ENCODE peak calls at places on chromosome 20, in seven cellular contexts. X is stimulated activated CD8-positive, alpha-beta memory T cell treated with anti-CD3 and anti-CD28 coated beads, Interleukin-2, amount 100 ng/mL, for 48 hours; C is G401; D is kidney tubule cell; V is cardiac fibroblast; U is NCI-H774; Q is aorta. M is an unnamed sample.
A peak's percentile ranks its signal among the peaks of the same experiment; 100 is the strongest.

GRCh38 chr20:7123457-7123856 is 356.0 kb downstream of the BMP2 start:
- DNase-seq in X (no peak), C (no peak), D (no peak), V (no peak), U (no peak), Q (no peak), M (no peak)

GRCh38 chr20:9532069-9532809 is 17.8 kb downstream of the LAMP5 start:
- DNase-seq in X (no peak), C (peak; percentile 20), D (no peak), V (no peak), U (no peak), Q (no peak), M (no peak)

GRCh38 chr20:48919882-48920526 is 1.5 kb upstream of the ARFGEF2 start:
- DNase-seq in X (no peak), C (no peak), D (no peak), V (no peak), U (no peak), Q (no peak), M (no peak)

GRCh38 chr20:57871237-57871632 is 161.4 kb upstream of the PMEPA1 start:
- DNase-seq in X (no peak), C (no peak), D (no peak), V (no peak), U (no peak), Q (no peak), M (no peak)

GRCh38 chr20:23435675-23436539 is 3.6 kb upstream of the CSTL1 start:
- DNase-seq in X (no peak), C (peak; percentile 94), D (no peak), V (no peak), U (peak; percentile 42), Q (no peak), M (peak; percentile 66)

GRCh38 chr20:63409834-63410435 is 48.8 kb upstream of the CHRNA4 start:
- DNase-seq in X (no peak), C (no peak), D (no peak), V (no peak), U (no peak), Q (no peak), M (no peak)

GRCh38 chr20:58675146-58675584 is 17.4 kb upstream of the NPEPL1 start:
- DNase-seq in X (no peak), C (no peak), D (no peak), V (no peak), U (no peak), Q (no peak), M (no peak)

GRCh38 chr20:36784900-36785299 is 11.3 kb upstream of the DSN1 start:
- DNase-seq in X (no peak), C (peak; percentile 71), D (no peak), V (peak; percentile 36), U (no peak), Q (no peak), M (peak; percentile 67)

GRCh38 chr20:820328-820953 is 13.1 kb upstream of the FAM110A start:
- DNase-seq in X (no peak), C (no peak), D (no peak), V (no peak), U (no peak), Q (no peak), M (no peak)

GRCh38 chr20:23161968-23162696 is 76.0 kb upstream of the CD93 start:
- DNase-seq in X (no peak), C (peak; percentile 30), D (peak; percentile 96), V (peak; percentile 98), U (peak; percentile 87), Q (peak; percentile 84), M (peak; percentile 95)

GRCh38 chr20:60011512-60012507 is 53.6 kb downstream of the CDH26 start:
- DNase-seq in X (no peak), C (no peak), D (no peak), V (no peak), U (peak; percentile 45), Q (no peak), M (no peak)

GRCh38 chr20:22373164-22373895 is 211.0 kb downstream of the FOXA2 start:
- DNase-seq in X (no peak), C (no peak), D (no peak), V (no peak), U (no peak), Q (no peak), M (no peak)

GRCh38 chr20:59880198-59880597 is 53.2 kb downstream of the SYCP2 start:
- DNase-seq in X (no peak), C (no peak), D (no peak), V (no peak), U (no peak), Q (no peak), M (no peak)

GRCh38 chr20:47317127-47317895 is 39.2 kb downstream of the ZMYND8 start:
- DNase-seq in X (peak; percentile 57), C (peak; percentile 46), D (peak; percentile 98), V (peak; percentile 99), U (no peak), Q (peak; percentile 91), M (peak; percentile 95)

GRCh38 chr20:43448748-43449535 is 8.8 kb upstream of the SRSF6 start:
- DNase-seq in X (peak; percentile 16), C (peak; percentile 58), D (peak; percentile 47), V (peak; percentile 59), U (no peak), Q (no peak), M (no peak)

GRCh38 chr20:57899554-57899953 is 189.7 kb upstream of the PMEPA1 start:
- DNase-seq in X (no peak), C (no peak), D (no peak), V (no peak), U (no peak), Q (no peak), M (no peak)

GRCh38 chr20:37336369-37337207 is 9.4 kb upstream of the SRC start:
- DNase-seq in X (peak; percentile 32), C (no peak), D (no peak), V (peak; percentile 39), U (no peak), Q (peak; percentile 75), M (no peak)

GRCh38 chr20:31849306-31849930 is 4.0 kb upstream of the FOXS1 start:
- DNase-seq in X (no peak), C (peak; percentile 50), D (peak; percentile 35), V (no peak), U (peak; percentile 78), Q (no peak), M (no peak)

M was measured in posterior vena cava.